ENCODE peak calls at places on chromosomes 3 and 15, in seven cellular contexts. One of them, this sample, is unnamed.

GRCh38 chr3:28399196-28399595 is 50.6 kb upstream of the AZI2 start:
- DNase-seq in HFFc6: no peak
- DNase-seq in spleen: no peak
- DNase-seq in neural crest cell: no peak
- DNase-seq in ovary: no peak
- DNase-seq in astrocyte of the spinal cord: no peak
- DNase-seq in A549: no peak
- DNase-seq in this sample: no peak

GRCh38 chr3:152172465-152172864 is 96.3 kb upstream of the MBNL1 start:
- DNase-seq in HFFc6: no peak
- DNase-seq in A549: no peak
- DNase-seq in spleen: no peak
- DNase-seq in astrocyte of the spinal cord: no peak
- DNase-seq in neural crest cell: no peak
- DNase-seq in ovary: no peak
- DNase-seq in this sample: no peak

GRCh38 chr3:62371032-62371734 is 2.2 kb downstream of the FEZF2 start:
- DNase-seq in astrocyte of the spinal cord: no peak
- DNase-seq in A549: no peak
- DNase-seq in spleen: no peak
- DNase-seq in ovary: no peak
- DNase-seq in neural crest cell: no peak
- DNase-seq in HFFc6: no peak
- DNase-seq in this sample: no peak

GRCh38 chr15:71254503-71254902 is 139.2 kb downstream of the THSD4 start:
- DNase-seq in HFFc6: no peak
- DNase-seq in spleen: no peak
- DNase-seq in neural crest cell: no peak
- DNase-seq in astrocyte of the spinal cord: no peak
- DNase-seq in ovary: no peak
- DNase-seq in A549: no peak
- DNase-seq in this sample: no peak

GRCh38 chr3:5646030-5646368 is 458.5 kb downstream of the EDEM1 start:
- DNase-seq in neural crest cell: no peak
- DNase-seq in astrocyte of the spinal cord: no peak
- DNase-seq in ovary: no peak
- DNase-seq in spleen: no peak
- DNase-seq in A549: no peak
- DNase-seq in HFFc6: no peak
- DNase-seq in this sample: no peak

GRCh38 chr15:56176996-56177395 is 66.7 kb downstream of the RFX7 start:
- DNase-seq in spleen: no peak
- DNase-seq in HFFc6: no peak
- DNase-seq in astrocyte of the spinal cord: no peak
- DNase-seq in A549: peak; percentile 15
- DNase-seq in neural crest cell: no peak
- DNase-seq in ovary: no peak
- DNase-seq in this sample: no peak

GRCh38 chr15:77017091-77017660 is 22.2 kb downstream of the PSTPIP1 start:
- DNase-seq in astrocyte of the spinal cord: no peak
- DNase-seq in A549: no peak
- DNase-seq in neural crest cell: no peak
- DNase-seq in ovary: no peak
- DNase-seq in spleen: peak; percentile 66
- DNase-seq in HFFc6: no peak
- DNase-seq in this sample: no peak

GRCh38 chr3:46829699-46830208 is 33.5 kb downstream of the MYL3 start:
- DNase-seq in HFFc6: no peak
- DNase-seq in ovary: no peak
- DNase-seq in A549: no peak
- DNase-seq in astrocyte of the spinal cord: no peak
- DNase-seq in spleen: no peak
- DNase-seq in neural crest cell: no peak
- DNase-seq in this sample: no peak

GRCh38 chr15:35181538-35181937 is 96.4 kb upstream of the NANOGP8 start:
- DNase-seq in ovary: no peak
- DNase-seq in HFFc6: peak; percentile 12
- DNase-seq in astrocyte of the spinal cord: peak; percentile 78
- DNase-seq in neural crest cell: no peak
- DNase-seq in A549: no peak
- DNase-seq in spleen: no peak
- DNase-seq in this sample: no peak

GRCh38 chr15:80159811-80160569 is 7.2 kb downstream of the FAH start:
- DNase-seq in A549: no peak
- DNase-seq in HFFc6: peak; percentile 8
- DNase-seq in neural crest cell: no peak
- DNase-seq in ovary: no peak
- DNase-seq in astrocyte of the spinal cord: no peak
- DNase-seq in spleen: no peak
- DNase-seq in this sample: no peak

GRCh38 chr15:88621789-88622604 is 857 bp downstream of the AEN start:
- DNase-seq in spleen: no peak
- DNase-seq in HFFc6: peak; percentile 29
- DNase-seq in neural crest cell: no peak
- DNase-seq in ovary: no peak
- DNase-seq in astrocyte of the spinal cord: peak; percentile 44
- DNase-seq in A549: peak; percentile 62
- DNase-seq in this sample: no peak

GRCh38 chr3:40290396-40290795 is 19.1 kb upstream of the EIF1B start:
- DNase-seq in HFFc6: no peak
- DNase-seq in astrocyte of the spinal cord: no peak
- DNase-seq in ovary: no peak
- DNase-seq in neural crest cell: no peak
- DNase-seq in spleen: no peak
- DNase-seq in A549: no peak
- DNase-seq in this sample: no peak

GRCh38 chr15:68560501-68561113 is 18.2 kb upstream of the CORO2B start:
- DNase-seq in spleen: peak; percentile 67
- DNase-seq in astrocyte of the spinal cord: no peak
- DNase-seq in ovary: no peak
- DNase-seq in neural crest cell: no peak
- DNase-seq in HFFc6: no peak
- DNase-seq in A549: no peak
- DNase-seq in this sample: no peak

GRCh38 chr3:28951773-28952556 is 328.9 kb upstream of the RBMS3 start:
- DNase-seq in astrocyte of the spinal cord: no peak
- DNase-seq in neural crest cell: no peak
- DNase-seq in HFFc6: no peak
- DNase-seq in A549: no peak
- DNase-seq in ovary: no peak
- DNase-seq in spleen: no peak
- DNase-seq in this sample: no peak

GRCh38 chr3:98817546-98817945 is 54.4 kb downstream of the ST3GAL6 start:
- DNase-seq in HFFc6: peak; percentile 61
- DNase-seq in neural crest cell: no peak
- DNase-seq in A549: peak; percentile 47
- DNase-seq in astrocyte of the spinal cord: peak; percentile 67
- DNase-seq in spleen: no peak
- DNase-seq in ovary: no peak
- DNase-seq in this sample: peak; percentile 24

GRCh38 chr3:138331143-138331894 is 1.7 kb upstream of the NME9 start:
- DNase-seq in A549: no peak
- DNase-seq in HFFc6: peak; percentile 39
- DNase-seq in astrocyte of the spinal cord: no peak
- DNase-seq in ovary: no peak
- DNase-seq in neural crest cell: no peak
- DNase-seq in spleen: no peak
- DNase-seq in this sample: no peak

GRCh38 chr3:37321260-37321852 is 147.0 kb upstream of the LRRFIP2 start:
- DNase-seq in ovary: no peak
- DNase-seq in A549: no peak
- DNase-seq in neural crest cell: no peak
- DNase-seq in HFFc6: no peak
- DNase-seq in spleen: no peak
- DNase-seq in astrocyte of the spinal cord: peak; percentile 75
- DNase-seq in this sample: no peak

GRCh38 chr3:156837130-156837529 is 11.0 kb downstream of the LEKR1 start:
- DNase-seq in HFFc6: peak; percentile 67
- DNase-seq in astrocyte of the spinal cord: no peak
- DNase-seq in ovary: no peak
- DNase-seq in neural crest cell: no peak
- DNase-seq in A549: no peak
- DNase-seq in spleen: no peak
- DNase-seq in this sample: no peak

GRCh38 chr3:195888311-195888761 is 20.0 kb downstream of the TNK2 start:
- DNase-seq in spleen: no peak
- DNase-seq in astrocyte of the spinal cord: no peak
- DNase-seq in neural crest cell: no peak
- DNase-seq in ovary: no peak
- DNase-seq in HFFc6: no peak
- DNase-seq in A549: no peak
- DNase-seq in this sample: no peak

GRCh38 chr3:30607032-30607833 is 832 bp downstream of the TGFBR2 start:
- DNase-seq in neural crest cell: peak; percentile 29
- DNase-seq in astrocyte of the spinal cord: peak; percentile 62
- DNase-seq in HFFc6: no peak
- DNase-seq in A549: no peak
- DNase-seq in spleen: peak; percentile 97
- DNase-seq in ovary: peak; percentile 71
- DNase-seq in this sample: no peak

GRCh38 chr3:66738625-66739330 is 238.0 kb upstream of the LRIG1 start:
- DNase-seq in HFFc6: no peak
- DNase-seq in spleen: no peak
- DNase-seq in neural crest cell: no peak
- DNase-seq in ovary: no peak
- DNase-seq in astrocyte of the spinal cord: peak; percentile 68
- DNase-seq in A549: no peak
- DNase-seq in this sample: no peak

GRCh38 chr15:53193149-53193548 is 403.0 kb upstream of the ONECUT1 start:
- DNase-seq in A549: no peak
- DNase-seq in HFFc6: no peak
- DNase-seq in neural crest cell: peak; percentile 5
- DNase-seq in spleen: no peak
- DNase-seq in astrocyte of the spinal cord: peak; percentile 9
- DNase-seq in ovary: no peak
- DNase-seq in this sample: no peak

GRCh38 chr15:94485148-94485719 is 253.9 kb downstream of the MCTP2 start:
- DNase-seq in spleen: no peak
- DNase-seq in astrocyte of the spinal cord: no peak
- DNase-seq in HFFc6: no peak
- DNase-seq in neural crest cell: no peak
- DNase-seq in A549: no peak
- DNase-seq in ovary: no peak
- DNase-seq in this sample: no peak

GRCh38 chr15:74144153-74144775 is 13.9 kb downstream of the ISLR2 start:
- DNase-seq in HFFc6: no peak
- DNase-seq in astrocyte of the spinal cord: no peak
- DNase-seq in spleen: no peak
- DNase-seq in A549: peak; percentile 46
- DNase-seq in neural crest cell: no peak
- DNase-seq in ovary: no peak
- DNase-seq in this sample: no peak
- TF ChIP-seq CTCF in HFFc6: no peak
- TF ChIP-seq CTCF in astrocyte of the spinal cord: no peak
- TF ChIP-seq CTCF in spleen: no peak
- TF ChIP-seq CTCF in A549: no peak
- TF ChIP-seq CTCF in neural crest cell: no peak
- TF ChIP-seq CTCF in ovary: no peak
- TF ChIP-seq CTCF in this sample: no peak

DNA sequence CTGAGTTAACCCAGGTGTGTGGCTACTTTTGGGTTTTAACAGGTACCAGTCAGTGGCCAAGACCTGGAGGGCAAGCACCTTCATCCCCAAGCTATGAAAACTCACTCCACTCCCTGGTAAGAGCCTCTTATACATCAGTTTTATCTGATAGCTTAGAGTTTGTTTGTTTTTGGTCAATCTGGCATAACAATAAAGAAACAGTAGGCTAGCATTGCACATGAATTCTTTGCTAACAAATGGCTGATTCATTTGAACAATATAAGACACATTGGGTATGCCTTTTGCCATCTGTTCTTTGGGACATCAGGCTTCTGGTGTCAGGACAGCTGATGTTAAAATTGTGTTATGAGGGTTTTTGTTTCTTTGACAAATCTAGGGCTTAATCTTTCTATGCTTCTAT is 125.0 kb upstream of the CGNL1 start:
- DNase-seq in spleen: no peak
- DNase-seq in neural crest cell: no peak
- DNase-seq in HFFc6: peak; percentile 33
- DNase-seq in A549: no peak
- DNase-seq in astrocyte of the spinal cord: peak; percentile 29
- DNase-seq in ovary: no peak
- DNase-seq in this sample: no peak
- TF ChIP-seq CTCF in spleen: no peak
- TF ChIP-seq CTCF in neural crest cell: no peak
- TF ChIP-seq CTCF in HFFc6: no peak
- TF ChIP-seq CTCF in A549: no peak
- TF ChIP-seq CTCF in astrocyte of the spinal cord: no peak
- TF ChIP-seq CTCF in ovary: no peak
- TF ChIP-seq CTCF in this sample: no peak

GRCh38 chr3:145767909-145768308 is 393.1 kb downstream of the PLOD2 start:
- DNase-seq in ovary: no peak
- DNase-seq in spleen: no peak
- DNase-seq in neural crest cell: no peak
- DNase-seq in A549: no peak
- DNase-seq in HFFc6: no peak
- DNase-seq in astrocyte of the spinal cord: peak; percentile 27
- DNase-seq in this sample: no peak
- TF ChIP-seq CTCF in ovary: no peak
- TF ChIP-seq CTCF in spleen: no peak
- TF ChIP-seq CTCF in neural crest cell: peak; percentile 64
- TF ChIP-seq CTCF in A549: peak; percentile 32
- TF ChIP-seq CTCF in HFFc6: peak; percentile 72
- TF ChIP-seq CTCF in astrocyte of the spinal cord: peak; percentile 26
- TF ChIP-seq CTCF in this sample: peak; percentile 20

GRCh38 chr15:25498835-25499234 is 60.0 kb upstream of the UBE3A start:
- DNase-seq in ovary: no peak
- DNase-seq in HFFc6: no peak
- DNase-seq in spleen: no peak
- DNase-seq in astrocyte of the spinal cord: no peak
- DNase-seq in A549: no peak
- DNase-seq in neural crest cell: no peak
- DNase-seq in this sample: no peak

GRCh38 chr15:25497934-25498333 is 59.1 kb upstream of the UBE3A start:
- DNase-seq in astrocyte of the spinal cord: no peak
- DNase-seq in A549: no peak
- DNase-seq in HFFc6: no peak
- DNase-seq in neural crest cell: no peak
- DNase-seq in ovary: no peak
- DNase-seq in spleen: no peak
- DNase-seq in this sample: no peak

GRCh38 chr15:25504307-25504706 is 65.5 kb upstream of the UBE3A start:
- DNase-seq in A549: no peak
- DNase-seq in ovary: no peak
- DNase-seq in neural crest cell: no peak
- DNase-seq in HFFc6: peak; percentile 77
- DNase-seq in spleen: no peak
- DNase-seq in astrocyte of the spinal cord: peak; percentile 62
- DNase-seq in this sample: no peak

DNA sequence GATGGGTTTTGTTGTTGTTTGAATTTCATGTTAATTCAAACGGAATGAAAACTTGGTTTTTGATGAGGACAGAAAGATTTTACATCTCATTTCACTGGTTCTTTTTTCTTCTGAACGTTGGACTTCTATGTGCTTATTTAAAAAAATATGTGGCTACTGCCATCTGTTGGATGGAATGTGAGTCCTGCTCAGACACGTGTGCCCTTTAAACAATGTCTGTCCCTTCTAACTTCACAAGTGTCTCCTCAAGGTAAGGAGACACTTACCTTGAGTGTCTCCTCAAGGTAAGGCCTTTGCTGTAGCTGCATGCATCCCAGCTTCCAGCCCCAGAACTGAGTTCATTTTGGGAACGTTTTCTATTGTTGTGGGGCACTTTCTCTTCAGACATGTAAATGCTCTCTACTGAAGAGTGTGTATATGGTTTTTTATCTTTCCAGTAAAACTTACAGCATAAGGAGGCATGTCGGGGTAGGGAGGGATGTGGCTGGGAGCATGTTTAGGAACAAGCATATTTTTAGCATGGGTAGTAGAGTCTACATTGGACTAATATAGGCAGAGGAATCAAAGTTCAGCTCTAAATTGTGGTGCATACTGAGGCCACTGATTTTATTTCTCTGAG is 63.1 kb upstream of the UBE3A start:
- DNase-seq in neural crest cell: no peak
- DNase-seq in A549: no peak
- DNase-seq in HFFc6: peak; percentile 55
- DNase-seq in astrocyte of the spinal cord: peak; percentile 31
- DNase-seq in spleen: no peak
- DNase-seq in ovary: no peak
- DNase-seq in this sample: no peak
- TF ChIP-seq CTCF in neural crest cell: peak; percentile 73
- TF ChIP-seq CTCF in A549: peak; percentile 22
- TF ChIP-seq CTCF in HFFc6: peak; percentile 89
- TF ChIP-seq CTCF in astrocyte of the spinal cord: peak; percentile 43
- TF ChIP-seq CTCF in spleen: peak; percentile 49
- TF ChIP-seq CTCF in ovary: no peak
- TF ChIP-seq CTCF in this sample: peak; percentile 20